ENCODE peak calls at places on chromosomes 11 and 22, in nine cellular contexts. L, C, U, N, P, X, D, O and F are unnamed samples.

GRCh38 chr11:120203626-120204025 is 7.2 kb upstream of the OAF start:
- DNase-seq in L (no peak), C (peak; percentile 45), U (no peak), N (no peak), P (no peak), X (no peak), D (no peak), O (no peak), F (no peak)

GRCh38 chr22:42313204-42313603 is 42.8 kb upstream of the TCF20 start:
- DNase-seq in L (no peak), C (no peak), U (no peak), N (no peak), P (no peak), X (no peak), D (peak; percentile 53), O (no peak), F (no peak)

GRCh38 chr11:87006035-87006434 is 31.7 kb upstream of the TMEM135 start:
- DNase-seq in L (no peak), C (no peak), U (no peak), N (no peak), P (no peak), X (no peak), D (no peak), O (no peak), F (no peak)

GRCh38 chr11:60377737-60378136 is 595 bp upstream of the MS4A7 start:
- DNase-seq in L (no peak), C (no peak), U (peak; percentile 56), N (no peak), P (no peak), X (no peak), D (no peak), O (peak; percentile 60), F (no peak)

GRCh38 chr11:69212121-69213110 is 56.7 kb downstream of the SMIM38 start:
- DNase-seq in L (no peak), C (no peak), U (peak; percentile 16), N (no peak), P (no peak), X (no peak), D (peak; percentile 29), O (no peak), F (no peak)

GRCh38 chr11:75463106-75463774 is 30.2 kb upstream of the KLHL35 start:
- DNase-seq in L (no peak), C (no peak), U (no peak), N (no peak), P (no peak), X (no peak), D (peak; percentile 77), O (no peak), F (no peak)

GRCh38 chr11:72989727-72990126 is 152.4 kb downstream of the FCHSD2 start:
- DNase-seq in L (no peak), C (no peak), U (no peak), N (no peak), P (no peak), X (no peak), D (no peak), O (no peak), F (no peak)

GRCh38 chr11:31480930-31481329 is 28.5 kb downstream of the IMMP1L start:
- DNase-seq in L (no peak), C (no peak), U (no peak), N (no peak), P (no peak), X (no peak), D (no peak), O (no peak), F (no peak)